ENCODE peak calls at places on chromosomes 13 and 19, in four cellular contexts. One of them, this sample, is unnamed.

GRCh38 chr19:3780786-3781304 is 5.3 kb downstream of the MATK start:
- DNase-seq in mesendoderm: no peak
- DNase-seq in IMR-90: no peak
- DNase-seq in neuronal stem cell: no peak
- DNase-seq in this sample: no peak

GRCh38 chr13:113544896-113545295 is 39.7 kb upstream of the TFDP1 start:
- DNase-seq in mesendoderm: no peak
- DNase-seq in IMR-90: no peak
- DNase-seq in neuronal stem cell: no peak
- DNase-seq in this sample: peak

GRCh38 chr19:16351133-16351809 is 26.6 kb downstream of the KLF2 start:
- DNase-seq in mesendoderm: peak
- DNase-seq in IMR-90: peak
- DNase-seq in neuronal stem cell: no peak
- DNase-seq in this sample: no peak

GRCh38 chr19:5109560-5109959 is 140.6 kb downstream of the KDM4B start:
- DNase-seq in mesendoderm: peak
- DNase-seq in IMR-90: no peak
- DNase-seq in neuronal stem cell: no peak
- DNase-seq in this sample: peak

GRCh38 chr13:45331981-45332830 is 8.8 kb downstream of the TPT1 start:
- DNase-seq in mesendoderm: no peak
- DNase-seq in IMR-90: peak
- DNase-seq in neuronal stem cell: no peak
- DNase-seq in this sample: no peak

GRCh38 chr13:109251958-109252357 is 534.4 kb downstream of the IRS2 start:
- DNase-seq in mesendoderm: no peak
- DNase-seq in IMR-90: no peak
- DNase-seq in neuronal stem cell: no peak
- DNase-seq in this sample: no peak

GRCh38 chr19:32407004-32407992 is 1.7 kb downstream of the DPY19L3 start:
- DNase-seq in mesendoderm: peak
- DNase-seq in IMR-90: peak
- DNase-seq in neuronal stem cell: no peak
- DNase-seq in this sample: no peak

GRCh38 chr13:98144501-98145350 is 1.8 kb downstream of the FARP1 start:
- DNase-seq in mesendoderm: peak
- DNase-seq in IMR-90: peak
- DNase-seq in neuronal stem cell: peak
- DNase-seq in this sample: peak

GRCh38 chr13:78499802-78500201 is 103.5 kb downstream of the POU4F1 start:
- DNase-seq in mesendoderm: peak
- DNase-seq in IMR-90: no peak
- DNase-seq in neuronal stem cell: peak
- DNase-seq in this sample: peak

GRCh38 chr13:79090552-79091159 is 315.4 kb downstream of the RBM26 start:
- DNase-seq in mesendoderm: no peak
- DNase-seq in IMR-90: no peak
- DNase-seq in neuronal stem cell: no peak
- DNase-seq in this sample: no peak

GRCh38 chr19:18776288-18776594 is 14.9 kb downstream of the COMP start:
- DNase-seq in mesendoderm: peak
- DNase-seq in IMR-90: peak
- DNase-seq in neuronal stem cell: no peak
- DNase-seq in this sample: no peak

GRCh38 chr19:15378529-15379082 is 981 bp downstream of the AKAP8 start:
- DNase-seq in mesendoderm: peak
- DNase-seq in IMR-90: peak
- DNase-seq in neuronal stem cell: peak
- DNase-seq in this sample: no peak

GRCh38 chr13:102591988-102592781 is 4.6 kb upstream of the TPP2 start:
- DNase-seq in mesendoderm: peak
- DNase-seq in IMR-90: peak
- DNase-seq in neuronal stem cell: peak
- DNase-seq in this sample: peak
- H3K18ac ChIP-seq in mesendoderm: no peak
- H3K18ac ChIP-seq in IMR-90: no peak
- H3K18ac ChIP-seq in neuronal stem cell: peak
- H3K18ac ChIP-seq in this sample: peak

DNA sequence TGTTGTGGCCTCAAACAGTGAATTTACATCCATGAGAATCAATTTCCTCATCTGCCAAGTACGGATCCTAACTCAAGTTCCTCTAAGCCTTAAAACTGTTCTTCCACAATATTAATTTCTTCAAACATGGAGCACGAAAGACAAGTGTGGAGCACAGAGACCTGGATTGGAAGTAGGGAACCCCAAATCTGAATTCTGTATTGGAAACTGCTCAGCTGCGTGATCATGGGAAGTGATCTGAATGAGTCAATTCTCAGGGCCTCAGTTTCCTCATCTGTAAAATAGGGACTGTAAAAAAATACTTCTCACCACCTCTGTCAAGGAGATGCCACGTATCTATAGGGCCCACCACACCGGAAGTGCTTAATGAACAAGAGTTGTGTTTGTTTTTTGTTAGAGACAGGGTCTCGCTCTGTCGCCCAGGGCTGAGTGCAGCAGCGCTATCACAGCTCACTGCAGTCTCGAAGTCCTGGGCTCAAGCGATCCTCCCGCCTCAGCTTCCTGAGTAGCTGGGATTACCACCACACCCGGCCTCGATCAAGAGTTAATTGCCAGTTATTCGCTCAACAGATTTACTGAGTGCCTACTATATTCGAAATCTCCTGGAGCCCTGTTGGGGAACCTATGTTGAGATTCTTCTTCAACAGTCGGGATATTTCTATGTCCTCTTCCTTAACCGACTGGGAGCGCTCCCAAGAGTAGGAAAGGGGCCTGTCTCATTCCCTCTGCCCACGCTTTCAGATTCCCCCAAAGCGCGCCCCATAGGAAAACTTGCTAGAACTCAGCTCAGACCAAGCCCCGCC is 1.6 kb downstream of the SERTAD3 start:
- DNase-seq in mesendoderm: no peak
- DNase-seq in IMR-90: no peak
- DNase-seq in neuronal stem cell: no peak
- DNase-seq in this sample: no peak
- H3K18ac ChIP-seq in mesendoderm: no peak
- H3K18ac ChIP-seq in IMR-90: no peak
- H3K18ac ChIP-seq in neuronal stem cell: no peak
- H3K18ac ChIP-seq in this sample: no peak

GRCh38 chr19:10800488-10800887 is 35.5 kb downstream of the TMED1 start:
- DNase-seq in mesendoderm: no peak
- DNase-seq in IMR-90: peak
- DNase-seq in neuronal stem cell: no peak
- DNase-seq in this sample: no peak

GRCh38 chr19:10802479-10802878 is 33.5 kb downstream of the TMED1 start:
- DNase-seq in mesendoderm: no peak
- DNase-seq in IMR-90: no peak
- DNase-seq in neuronal stem cell: no peak
- DNase-seq in this sample: no peak

GRCh38 chr19:10797078-10797477 is 38.9 kb downstream of the TMED1 start:
- DNase-seq in mesendoderm: no peak
- DNase-seq in IMR-90: no peak
- DNase-seq in neuronal stem cell: no peak
- DNase-seq in this sample: no peak

GRCh38 chr19:10796653-10797052 is 39.4 kb downstream of the TMED1 start:
- DNase-seq in mesendoderm: no peak
- DNase-seq in IMR-90: no peak
- DNase-seq in neuronal stem cell: no peak
- DNase-seq in this sample: no peak

GRCh38 chr19:10797541-10798256 is 38.3 kb downstream of the TMED1 start:
- DNase-seq in mesendoderm: no peak
- DNase-seq in IMR-90: no peak
- DNase-seq in neuronal stem cell: no peak
- DNase-seq in this sample: no peak
- H3K18ac ChIP-seq in mesendoderm: no peak
- H3K18ac ChIP-seq in IMR-90: no peak
- H3K18ac ChIP-seq in neuronal stem cell: no peak
- H3K18ac ChIP-seq in this sample: no peak

DNA sequence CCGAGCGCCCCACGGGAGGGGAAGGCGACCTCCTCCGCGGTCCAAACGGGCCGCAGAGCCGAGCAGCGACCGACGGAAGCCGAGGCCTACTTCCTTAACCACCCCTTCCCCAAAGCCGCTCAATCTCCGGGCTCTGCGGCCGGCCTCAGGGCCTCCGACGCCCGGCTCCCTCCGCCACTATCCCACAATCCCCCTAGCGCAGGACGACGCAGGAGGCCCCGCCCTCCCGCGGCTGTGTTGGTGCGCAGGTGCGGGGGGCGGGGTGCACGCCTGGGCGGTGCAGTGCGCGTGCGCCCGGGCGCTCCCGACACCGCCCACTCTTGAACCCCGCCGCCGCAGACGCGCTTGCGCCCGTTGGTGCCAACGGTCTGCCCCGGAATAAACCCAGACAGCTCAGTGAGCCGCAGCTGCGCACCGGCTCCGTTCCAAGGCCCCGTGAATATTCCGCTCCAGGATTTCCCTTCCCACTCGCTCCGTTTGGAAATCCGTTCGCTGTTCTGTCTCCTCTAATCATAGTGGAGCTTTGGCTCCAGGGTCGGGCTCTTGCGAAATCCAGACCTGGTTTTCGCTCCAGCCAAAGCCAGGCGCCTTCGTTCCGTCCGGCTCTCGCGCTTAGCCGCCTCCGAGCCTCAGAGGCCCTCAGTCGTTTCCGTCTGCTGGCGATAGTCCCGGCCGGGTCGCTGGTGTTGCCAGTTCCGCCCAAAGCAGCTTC is at the start of gene PPP6R1:
- DNase-seq in mesendoderm: peak
- DNase-seq in IMR-90: peak
- DNase-seq in neuronal stem cell: peak
- DNase-seq in this sample: peak
- H3K18ac ChIP-seq in mesendoderm: peak
- H3K18ac ChIP-seq in IMR-90: peak
- H3K18ac ChIP-seq in neuronal stem cell: peak
- H3K18ac ChIP-seq in this sample: peak

GRCh38 chr13:99941086-99941485 is 30.5 kb downstream of the ZIC5 start:
- DNase-seq in mesendoderm: no peak
- DNase-seq in IMR-90: no peak
- DNase-seq in neuronal stem cell: no peak
- DNase-seq in this sample: no peak

GRCh38 chr13:99941911-99942310 is 29.7 kb downstream of the ZIC5 start:
- DNase-seq in mesendoderm: no peak
- DNase-seq in IMR-90: no peak
- DNase-seq in neuronal stem cell: no peak
- DNase-seq in this sample: no peak

GRCh38 chr13:99948411-99948810 is 23.2 kb downstream of the ZIC5 start:
- DNase-seq in mesendoderm: no peak
- DNase-seq in IMR-90: no peak
- DNase-seq in neuronal stem cell: no peak
- DNase-seq in this sample: no peak

GRCh38 chr13:99947666-99948065 is 23.9 kb downstream of the ZIC5 start:
- DNase-seq in mesendoderm: no peak
- DNase-seq in IMR-90: no peak
- DNase-seq in neuronal stem cell: no peak
- DNase-seq in this sample: no peak

DNA sequence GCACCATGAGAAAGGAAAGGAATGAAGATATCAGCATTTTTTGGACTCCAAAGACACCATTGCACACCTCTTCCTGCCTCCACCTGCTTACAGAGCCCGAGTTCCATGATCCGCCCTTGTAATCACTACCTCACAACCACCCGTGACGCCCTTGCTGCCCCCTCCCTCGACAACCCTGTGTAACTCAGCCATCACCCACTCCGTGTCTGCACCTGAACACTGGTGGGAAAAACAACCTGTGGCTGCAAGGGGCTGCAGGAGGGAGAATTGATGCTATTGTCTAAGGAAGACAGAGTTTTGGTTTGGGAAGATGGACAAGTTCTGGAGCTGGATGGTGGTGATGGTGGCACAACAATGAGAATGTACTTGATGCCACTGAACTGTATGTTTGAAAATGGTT is 27.0 kb downstream of the ZIC5 start:
- DNase-seq in mesendoderm: no peak
- DNase-seq in IMR-90: no peak
- DNase-seq in neuronal stem cell: no peak
- DNase-seq in this sample: no peak
- H3K18ac ChIP-seq in mesendoderm: no peak
- H3K18ac ChIP-seq in IMR-90: no peak
- H3K18ac ChIP-seq in neuronal stem cell: no peak
- H3K18ac ChIP-seq in this sample: no peak